ENCODE peak calls at places on chromosome X, in five cellular contexts. T is heart left ventricle, D is psoas muscle, H is uterus, W is IMR-90. F is an unnamed sample.

GRCh38 chrX:151184705-151185104 is 8.3 kb downstream of the GPR50 start:
- DNase-seq in T (no peak), D (no peak), H (no peak), W (no peak), F (no peak)

GRCh38 chrX:42189601-42190000 is 266.2 kb upstream of the CASK start:
- DNase-seq in T (no peak), D (no peak), H (no peak), W (no peak), F (no peak)

GRCh38 chrX:87516716-87517115 is 886 bp upstream of the KLHL4 start:
- DNase-seq in T (no peak), D (no peak), H (no peak), W (peak; percentile 55), F (no peak)

GRCh38 chrX:35919536-35920309 is at the start of gene CFAP47:
- DNase-seq in T (no peak), D (no peak), H (no peak), W (no peak), F (no peak)

GRCh38 chrX:132146456-132146855 is 18.6 kb upstream of the FRMD7 start:
- DNase-seq in T (no peak), D (no peak), H (no peak), W (no peak), F (no peak)

GRCh38 chrX:86237482-86237881 is 89.2 kb downstream of the DACH2 start:
- DNase-seq in T (no peak), D (no peak), H (no peak), W (no peak), F (no peak)

GRCh38 chrX:35886135-35886534 is 33.4 kb upstream of the CFAP47 start:
- DNase-seq in T (no peak), D (no peak), H (no peak), W (no peak), F (no peak)

GRCh38 chrX:15146515-15146914 is 123.4 kb downstream of the ASB9 start:
- DNase-seq in T (no peak), D (no peak), H (no peak), W (no peak), F (peak; percentile 22)

GRCh38 chrX:153649178-153649914 is 2.3 kb downstream of the DUSP9 start:
- DNase-seq in T (no peak), D (no peak), H (peak; percentile 10), W (no peak), F (peak; percentile 48)

GRCh38 chrX:45022144-45022543 is 149.2 kb downstream of the KDM6A start:
- DNase-seq in T (no peak), D (no peak), H (no peak), W (no peak), F (no peak)

GRCh38 chrX:93422693-93423092 is 250.7 kb downstream of the NAP1L3 start:
- DNase-seq in T (no peak), D (no peak), H (no peak), W (peak; percentile 1), F (peak; percentile 40)

GRCh38 chrX:105821471-105822081 is 763 bp upstream of the NRK start:
- DNase-seq in T (no peak), D (no peak), H (no peak), W (peak; percentile 45), F (no peak)

GRCh38 chrX:28847423-28847822 is 260.2 kb downstream of the IL1RAPL1 start:
- DNase-seq in T (peak; percentile 27), D (no peak), H (no peak), W (peak; percentile 80), F (no peak)

GRCh38 chrX:43218198-43218597 is 437.9 kb upstream of the MAOA start:
- DNase-seq in T (no peak), D (no peak), H (no peak), W (no peak), F (no peak)

GRCh38 chrX:17944833-17945497 is 83.9 kb upstream of the RAI2 start:
- DNase-seq in T (no peak), D (no peak), H (no peak), W (no peak), F (no peak)

GRCh38 chrX:100512471-100512870 is 72.3 kb upstream of the TNMD start:
- DNase-seq in T (no peak), D (no peak), H (no peak), W (peak; percentile 1), F (no peak)

GRCh38 chrX:10549280-10549679 is 71.1 kb downstream of the MID1 start:
- DNase-seq in T (no peak), D (no peak), H (no peak), W (no peak), F (no peak)

GRCh38 chrX:8743126-8743732 is 11.3 kb upstream of the ANOS1 start:
- DNase-seq in T (peak; percentile 25), D (peak; percentile 56), H (no peak), W (peak; percentile 31), F (peak; percentile 63)

GRCh38 chrX:74450803-74451449 is 29.6 kb downstream of the SLC16A2 start:
- DNase-seq in T (no peak), D (no peak), H (no peak), W (peak; percentile 94), F (peak; percentile 69)

DNA sequence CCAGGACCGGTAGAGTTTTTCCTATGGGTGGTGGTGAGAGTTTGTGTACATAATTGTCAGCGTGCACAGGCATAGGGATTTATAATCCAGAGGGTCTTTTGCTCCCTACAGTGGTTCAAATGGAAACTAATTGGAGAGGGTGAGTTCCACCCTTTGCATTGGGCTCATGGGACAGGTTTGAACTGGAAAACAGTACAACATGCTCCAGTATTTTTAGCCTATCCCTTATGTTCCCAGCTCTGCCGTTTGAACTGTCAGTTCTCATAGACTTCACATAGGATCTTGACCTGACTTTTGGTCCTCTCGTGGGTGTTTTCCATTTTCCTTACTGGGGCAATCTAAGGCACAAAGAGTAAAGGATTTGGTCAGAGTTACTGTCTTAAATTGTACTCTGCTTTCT is 31.8 kb downstream of the FHL1 start:
- DNase-seq in T (no peak), D (no peak), H (no peak), W (no peak), F (no peak)
- H3K4me1 ChIP-seq in T (peaks cover 8% of the 10 kb centered on the region), D (peaks cover 36% of the 10 kb centered on the region), H (no peaks in the 10 kb centered on the region), W (peaks cover 9% of the 10 kb centered on the region), F (peaks cover 9% of the 10 kb centered on the region)

DNA sequence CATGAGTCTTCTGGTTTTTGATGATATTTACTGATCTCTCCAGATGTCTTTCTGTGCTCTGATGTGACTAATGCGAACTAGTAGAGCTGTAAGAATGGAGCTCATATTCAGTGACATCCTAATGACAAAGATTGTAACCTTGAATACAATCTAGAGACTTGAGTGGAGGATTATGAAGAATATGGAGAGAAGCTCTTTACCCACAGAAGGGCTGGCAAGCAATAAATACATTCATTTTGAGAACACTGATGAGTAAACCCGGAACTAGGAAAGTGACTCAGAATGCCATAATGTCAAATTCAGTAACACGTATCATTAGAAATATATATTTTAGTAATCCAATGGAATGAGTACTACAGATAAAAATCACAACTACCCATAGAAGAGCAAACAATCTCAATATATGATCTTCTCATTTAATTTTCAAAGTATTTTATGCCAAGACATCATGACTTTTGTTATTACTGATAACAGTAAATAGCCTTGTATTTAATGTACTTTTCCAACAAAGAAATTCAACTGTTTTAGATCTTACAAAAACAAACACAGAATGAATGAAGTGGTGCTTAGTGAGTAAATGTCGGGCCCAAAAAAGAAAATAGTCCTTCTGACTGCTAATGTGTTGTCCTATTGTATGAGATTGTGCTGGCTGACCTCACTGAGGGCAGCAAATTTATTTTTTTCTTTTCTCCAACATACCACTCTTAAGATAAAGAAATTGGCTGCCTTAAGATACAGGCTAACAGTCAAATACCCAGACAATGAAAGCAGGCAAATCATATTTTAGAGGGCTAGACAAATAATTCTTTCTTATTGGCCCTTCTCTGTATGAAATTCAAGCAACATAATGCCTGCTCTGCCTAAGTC is 49.2 kb upstream of the HDAC8 start:
- DNase-seq in T (no peak), D (no peak), H (no peak), W (peak; percentile 61), F (no peak)
- H3K4me3 ChIP-seq in T (no peak overlapping the region), D (no peak overlapping the region), H (no peak overlapping the region), W (no peak overlapping the region), F (no peak overlapping the region)

GRCh38 chrX:133953785-133954355 is 31.5 kb downstream of the GPC3 start:
- DNase-seq in T (no peak), D (no peak), H (no peak), W (no peak), F (no peak)

GRCh38 chrX:133950214-133950613 is 35.2 kb downstream of the GPC3 start:
- DNase-seq in T (no peak), D (no peak), H (no peak), W (no peak), F (no peak)

GRCh38 chrX:133956570-133957340 is 28.6 kb downstream of the GPC3 start:
- DNase-seq in T (no peak), D (no peak), H (no peak), W (no peak), F (no peak)

GRCh38 chrX:133951098-133951497 is 34.3 kb downstream of the GPC3 start:
- DNase-seq in T (no peak), D (no peak), H (no peak), W (no peak), F (no peak)

DNA sequence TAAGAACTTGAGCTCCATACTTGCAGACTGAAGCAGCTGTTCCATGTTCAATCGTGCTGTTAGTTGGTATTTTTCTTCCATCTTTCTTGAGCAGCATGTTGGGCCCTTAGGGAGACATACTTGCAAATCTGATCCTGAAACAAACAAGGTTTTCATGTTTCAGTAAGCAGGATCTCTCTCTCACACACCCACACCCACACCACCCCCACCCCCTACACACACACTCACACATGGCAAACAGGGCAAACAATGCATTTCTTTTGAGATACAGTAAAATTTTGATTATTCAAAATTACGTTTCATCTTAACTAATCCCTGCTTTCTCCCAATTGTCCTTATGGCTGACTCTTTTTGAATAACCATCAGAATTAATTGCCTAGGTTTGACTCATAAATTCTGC is 32.3 kb downstream of the GPC3 start:
- DNase-seq in T (no peak), D (no peak), H (no peak), W (no peak), F (no peak)
- H3K4me1 ChIP-seq in T (no peaks in the 10 kb centered on the region), D (no peaks in the 10 kb centered on the region), H (no peaks in the 10 kb centered on the region), W (no peaks in the 10 kb centered on the region), F (no peaks in the 10 kb centered on the region)

DNA sequence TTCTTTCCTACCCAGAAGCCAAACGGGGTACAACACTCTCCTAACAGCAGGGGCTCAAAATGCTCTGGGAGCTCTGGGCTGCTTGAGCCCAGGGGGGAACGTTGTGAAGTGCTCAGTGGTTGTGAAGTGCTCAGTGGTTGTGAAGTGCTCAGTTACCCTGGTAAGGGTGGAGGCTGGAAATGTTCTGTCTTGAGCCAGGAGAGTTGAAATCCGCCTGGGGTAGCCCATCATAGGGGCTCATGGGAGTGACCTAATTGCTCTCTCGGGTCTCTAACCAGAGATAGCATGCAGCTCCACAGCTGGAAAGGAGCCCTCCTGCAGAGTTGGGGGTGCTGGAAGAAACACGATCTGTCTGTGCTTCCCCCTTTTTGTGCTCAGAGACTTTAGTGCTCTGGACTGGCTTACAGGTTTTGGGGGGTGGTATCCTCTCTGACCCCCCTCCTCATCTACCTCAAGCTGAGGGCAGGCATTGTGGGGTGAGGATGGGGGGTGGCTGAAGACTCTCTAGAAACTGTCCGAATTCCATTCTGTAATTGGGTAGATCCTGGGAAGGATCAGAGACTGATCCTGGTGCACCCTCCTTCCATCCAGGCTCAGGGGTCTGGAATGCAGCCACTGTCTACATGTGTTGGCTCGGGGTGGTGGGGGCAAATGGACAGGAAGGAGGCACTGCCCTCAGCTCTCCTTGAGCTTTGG is 2.7 kb downstream of the EFNB1 start:
- DNase-seq in T (no peak), D (no peak), H (peak; percentile 13), W (peak; percentile 13), F (no peak)
- H3K4me3 ChIP-seq in T (peak overlapping the region; percentile 98), D (peak overlapping the region; percentile 80), H (no peak overlapping the region), W (peak overlapping the region; percentile 86), F (no peak overlapping the region)

GRCh38 chrX:21955398-21956189 is 15.1 kb downstream of the SMS start:
- DNase-seq in T (no peak), D (no peak), H (no peak), W (no peak), F (no peak)
- H3K4me1 ChIP-seq in T (no peaks in the 10 kb centered on the region), D (no peaks in the 10 kb centered on the region), H (no peaks in the 10 kb centered on the region), W (peaks cover 7% of the 10 kb centered on the region), F (no peaks in the 10 kb centered on the region)